ENCODE peak calls at places on chromosomes 16 and 17, in seven cellular contexts. A is colonic mucosa, N is stomach, B is endodermal cell, Z is suprapubic skin, S is ascending aorta, C is mucosa of descending colon. X is an unnamed sample.

GRCh38 chr16:68286153-68287074 is 22.1 kb downstream of the SLC7A6 start:
- DNase-seq in S (no peak), C (no peak), Z (no peak), A (no peak), B (no peak), N (no peak), X (no peak)

GRCh38 chr16:19678804-19679203 is 39.2 kb downstream of the KNOP1 start:
- DNase-seq in A (no peak), S (no peak), C (no peak), B (no peak), Z (no peak), N (no peak), X (no peak)

GRCh38 chr16:88473666-88474534 is 20.8 kb downstream of the ZFPM1 start:
- DNase-seq in C (no peak), Z (no peak), B (no peak), A (no peak), N (peak), S (peak), X (no peak)

GRCh38 chr17:3935140-3935542 is 18.9 kb upstream of the P2RX1 start:
- DNase-seq in A (peak), B (peak), Z (no peak), N (peak), S (no peak), C (no peak), X (no peak)

GRCh38 chr17:42183741-42184711 is 1.2 kb downstream of the HCRT start:
- DNase-seq in B (peak), A (peak), Z (no peak), C (peak), N (peak), S (peak), X (no peak)

GRCh38 chr16:30121741-30122620 is 1.0 kb downstream of the MAPK3 start:
- DNase-seq in C (peak), Z (no peak), A (peak), S (peak), B (peak), N (peak), X (no peak)

GRCh38 chr16:12011565-12011964 is 35.0 kb downstream of the SNX29 start:
- DNase-seq in B (no peak), C (no peak), Z (no peak), N (no peak), S (no peak), A (no peak), X (no peak)

GRCh38 chr17:65055708-65056638 is 567 bp downstream of the GNA13 start:
- DNase-seq in B (peak), S (peak), Z (peak), N (peak), A (peak), C (peak), X (no peak)

GRCh38 chr17:29154516-29155234 is 25.5 kb downstream of the MYO18A start:
- DNase-seq in B (no peak), N (peak), S (no peak), Z (no peak), C (no peak), A (peak), X (no peak)

GRCh38 chr17:19288453-19288852 is 51.3 kb downstream of the EPN2 start:
- DNase-seq in A (no peak), B (peak), N (no peak), C (no peak), Z (no peak), S (no peak), X (no peak)

GRCh38 chr17:43900858-43901754 is 6.2 kb downstream of the MPP2 start:
- DNase-seq in Z (no peak), N (no peak), A (no peak), S (no peak), C (no peak), B (peak), X (no peak)

GRCh38 chr17:62713096-62713870 is 85.8 kb downstream of the MRC2 start:
- DNase-seq in C (no peak), Z (peak), B (peak), A (no peak), S (no peak), N (no peak), X (no peak)

GRCh38 chr16:28063611-28064061 is at the start of gene GSG1L:
- DNase-seq in N (no peak), S (no peak), C (peak), A (no peak), Z (no peak), B (no peak), X (no peak)

GRCh38 chr17:8997994-8998628 is 23.2 kb upstream of the NTN1 start:
- DNase-seq in N (peak), Z (no peak), S (peak), C (peak), A (peak), B (peak), X (no peak)

GRCh38 chr17:42632949-42633444 is 23.5 kb downstream of the TUBG1 start:
- DNase-seq in C (no peak), Z (no peak), S (no peak), N (peak), A (no peak), B (no peak), X (no peak)

GRCh38 chr16:89946515-89946914 is 2.0 kb upstream of the DEF8 start:
- DNase-seq in C (no peak), A (no peak), B (no peak), S (no peak), Z (no peak), N (no peak), X (no peak)

GRCh38 chr17:6641374-6641818 is 536 bp downstream of the TXNDC17 start:
- DNase-seq in C (no peak), Z (no peak), N (no peak), S (no peak), A (peak), B (no peak), X (no peak)

GRCh38 chr17:79852748-79853147 is 13.5 kb upstream of the CBX4 start:
- DNase-seq in A (no peak), C (no peak), S (no peak), Z (no peak), B (no peak), N (no peak), X (no peak)

GRCh38 chr17:31355935-31356334 is 34.5 kb upstream of the EVI2A start:
- DNase-seq in S (no peak), A (no peak), Z (no peak), C (no peak), N (no peak), B (no peak), X (no peak)

GRCh38 chr17:82754297-82755208 is 2.7 kb downstream of the TBCD start:
- DNase-seq in N (no peak), B (peak), S (no peak), A (peak), C (no peak), Z (no peak), X (peak)

GRCh38 chr17:74521701-74522201 is 9.5 kb downstream of the CD300LB start:
- DNase-seq in A (peak), C (no peak), S (no peak), B (peak), Z (peak), N (peak), X (no peak)

GRCh38 chr17:74522381-74523090 is 8.7 kb downstream of the CD300LB start:
- DNase-seq in N (peak), S (no peak), C (no peak), Z (peak), B (no peak), A (peak), X (no peak)

GRCh38 chr17:74523308-74523707 is 8.0 kb downstream of the CD300LB start:
- DNase-seq in Z (peak), S (no peak), A (peak), C (no peak), N (no peak), B (no peak), X (no peak)

GRCh38 chr17:74520790-74521480 is 10.3 kb downstream of the CD300LB start:
- DNase-seq in Z (peak), S (no peak), N (peak), B (no peak), C (no peak), A (peak), X (no peak)

DNA sequence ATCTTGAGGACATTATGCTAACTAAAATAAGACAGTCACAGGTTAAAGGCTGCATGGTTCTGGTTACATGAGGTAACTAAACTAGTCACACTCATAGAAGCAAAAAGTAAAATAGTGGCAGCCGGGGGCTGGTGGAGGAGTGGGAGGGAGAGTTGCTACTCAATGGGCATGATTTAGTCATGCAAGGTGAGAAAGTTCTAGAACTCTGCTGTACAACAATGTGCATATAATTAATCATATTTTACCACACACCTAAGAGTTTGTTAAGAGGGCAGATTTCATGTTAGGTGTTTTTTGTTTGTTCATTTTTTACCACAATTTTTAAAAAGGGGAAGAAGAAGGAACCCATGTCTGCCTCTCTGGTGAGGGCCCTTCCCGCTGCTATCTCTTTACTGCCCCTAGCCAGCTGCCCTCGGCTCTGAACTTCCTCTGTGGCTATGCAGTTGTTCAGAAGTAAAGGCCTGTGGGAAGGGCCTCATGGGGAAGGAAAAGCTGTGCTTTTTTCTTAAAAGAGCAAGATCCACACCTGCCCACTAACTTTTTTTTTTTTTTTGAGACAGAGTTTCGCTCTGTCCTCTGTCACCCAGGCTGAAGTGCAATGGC is 11.2 kb downstream of the CD300LB start:
- DNase-seq in Z (peak), A (peak), S (no peak), C (no peak), N (peak), B (no peak), X (no peak)
- TF ChIP-seq CTCF in Z (no peak), A (no peak), S (no peak), C (no peak), N (no peak), B (no peak), X (no peak)

DNA sequence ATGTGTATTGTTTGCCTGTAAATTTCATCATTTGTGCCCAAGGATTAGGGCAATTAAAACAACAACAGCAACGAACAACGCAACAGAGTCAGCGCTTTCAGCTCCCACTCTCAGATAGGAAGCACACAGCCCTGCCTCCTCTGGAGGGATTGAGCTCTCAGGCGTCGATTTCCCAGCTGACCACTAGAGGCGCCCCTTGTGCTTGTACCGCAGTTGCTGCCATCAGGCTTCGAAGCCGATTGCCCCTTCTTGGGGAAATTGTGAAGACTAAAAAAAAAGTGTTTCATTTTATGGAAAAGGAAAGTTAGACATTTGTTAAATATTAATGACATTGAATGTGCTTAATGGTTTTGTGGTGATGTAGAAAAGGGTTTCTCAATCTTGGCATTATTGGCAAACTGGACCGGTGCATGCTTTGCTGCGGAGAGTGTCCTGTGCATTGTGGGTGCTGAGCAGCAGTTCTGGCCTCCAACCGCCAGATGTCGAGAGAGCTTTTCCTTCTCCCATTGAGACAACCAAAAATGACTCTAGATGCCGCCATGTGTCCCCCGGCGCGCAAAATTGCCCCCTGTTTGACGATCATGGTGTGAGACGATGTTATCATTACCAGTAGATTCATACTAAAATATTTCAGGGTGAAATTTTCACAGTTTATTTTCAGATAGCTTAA is 650.4 kb upstream of the RBFOX1 start:
- DNase-seq in A (peak), N (peak), Z (no peak), B (peak), C (no peak), S (no peak), X (no peak)
- TF ChIP-seq CTCF in A (peak), N (peak), Z (peak), B (peak), C (peak), S (no peak), X (peak)

GRCh38 chr16:57575468-57576277 is 33.2 kb downstream of the ADGRG5 start:
- DNase-seq in C (no peak), N (no peak), S (no peak), Z (no peak), B (no peak), A (no peak), X (no peak)

GRCh38 chr16:57574646-57575467 is 32.4 kb downstream of the ADGRG5 start:
- DNase-seq in S (no peak), A (no peak), B (no peak), C (no peak), N (no peak), Z (no peak), X (no peak)

GRCh38 chr16:57577214-57577613 is 34.8 kb downstream of the ADGRG5 start:
- DNase-seq in B (no peak), C (no peak), A (no peak), N (no peak), Z (no peak), S (no peak), X (no peak)

GRCh38 chr16:57577691-57578224 is 35.3 kb downstream of the ADGRG5 start:
- DNase-seq in C (peak), B (no peak), N (no peak), A (no peak), S (no peak), Z (no peak), X (no peak)

GRCh38 chr16:57576429-57576870 is 34.0 kb downstream of the ADGRG5 start:
- DNase-seq in A (peak), B (peak), C (no peak), N (peak), Z (no peak), S (peak), X (no peak)
- TF ChIP-seq CTCF in A (peak), B (peak), C (peak), N (peak), Z (peak), S (peak), X (peak)

GRCh38 chr17:39235555-39236221 is 9.9 kb upstream of the STAC2 start:
- DNase-seq in C (no peak), Z (no peak), N (no peak), B (peak), S (peak), A (peak), X (peak)
- TF ChIP-seq CTCF in C (no peak), Z (peak), N (peak), B (peak), S (peak), A (peak), X (peak)

GRCh38 chr16:4070936-4071335 is 45.3 kb downstream of the ADCY9 start:
- DNase-seq in A (no peak), B (no peak), Z (peak), S (no peak), C (no peak), N (no peak), X (no peak)

GRCh38 chr16:4064950-4065352 is 51.3 kb downstream of the ADCY9 start:
- DNase-seq in C (no peak), S (no peak), A (no peak), N (no peak), B (no peak), Z (no peak), X (no peak)

GRCh38 chr16:4062212-4062802 is 53.9 kb downstream of the ADCY9 start:
- DNase-seq in Z (no peak), C (no peak), S (no peak), N (no peak), A (no peak), B (no peak), X (no peak)

GRCh38 chr16:4071686-4072561 is 44.3 kb downstream of the ADCY9 start:
- DNase-seq in A (no peak), C (no peak), Z (no peak), B (no peak), S (no peak), N (no peak), X (no peak)

GRCh38 chr16:4067262-4068001 is 48.8 kb downstream of the ADCY9 start:
- DNase-seq in B (no peak), S (peak), N (no peak), Z (peak), C (no peak), A (no peak), X (no peak)
- TF ChIP-seq CTCF in B (no peak), S (no peak), N (no peak), Z (no peak), C (no peak), A (no peak), X (no peak)

DNA sequence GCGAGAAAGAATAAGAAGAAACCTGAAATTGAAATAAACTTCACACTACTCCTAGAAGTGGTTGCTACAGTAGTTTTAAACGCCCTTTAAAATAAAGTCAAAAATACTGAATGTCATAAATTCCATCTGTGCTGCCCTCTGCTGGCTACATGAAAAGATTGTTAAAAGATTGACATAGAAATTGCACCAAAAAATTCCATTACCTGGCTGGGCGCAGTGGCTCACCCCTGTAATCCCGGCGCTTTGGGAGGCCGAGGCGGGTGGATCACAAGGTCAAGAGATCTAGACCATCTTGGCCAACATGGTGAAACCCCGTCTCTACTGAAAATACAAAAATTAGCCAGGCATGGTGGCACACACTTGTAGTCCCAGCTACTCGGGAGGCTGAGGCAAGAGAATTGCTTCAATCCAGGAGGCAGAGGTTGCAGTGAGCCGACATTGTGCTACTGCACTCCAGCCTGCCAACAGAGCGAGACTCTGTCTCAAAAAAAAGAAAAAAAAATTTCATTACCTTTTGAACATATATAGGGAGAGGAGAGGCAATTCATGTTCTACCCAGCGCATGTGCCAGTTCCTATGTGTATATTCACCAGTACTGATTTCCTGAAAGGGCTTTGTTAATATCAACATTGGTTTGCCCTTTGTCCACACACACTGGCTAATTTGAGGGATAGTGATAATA is 36.5 kb downstream of the CYTH1 start:
- DNase-seq in Z (no peak), N (no peak), B (peak), A (no peak), S (no peak), C (no peak), X (no peak)
- TF ChIP-seq CTCF in Z (peak), N (peak), B (peak), A (peak), S (peak), C (no peak), X (peak)

GRCh38 chr16:2005646-2006045 is 4.0 kb downstream of the ZNF598 start:
- DNase-seq in Z (no peak), N (no peak), C (no peak), S (no peak), B (peak), A (no peak), X (no peak)
- TF ChIP-seq CTCF in Z (no peak), N (no peak), C (no peak), S (no peak), B (peak), A (no peak), X (no peak)

GRCh38 chr16:50635505-50636392 is 45.4 kb downstream of the SNX20 start:
- DNase-seq in S (no peak), C (no peak), B (peak), N (no peak), Z (no peak), A (no peak), X (no peak)
- TF ChIP-seq CTCF in S (no peak), C (no peak), B (no peak), N (no peak), Z (no peak), A (no peak), X (no peak)

GRCh38 chr16:53478965-53479364 is 24.0 kb downstream of the AKTIP start:
- DNase-seq in Z (no peak), S (no peak), B (no peak), C (no peak), N (no peak), A (no peak), X (no peak)
- TF ChIP-seq CTCF in Z (no peak), S (no peak), B (no peak), C (no peak), N (no peak), A (no peak), X (no peak)

DNA sequence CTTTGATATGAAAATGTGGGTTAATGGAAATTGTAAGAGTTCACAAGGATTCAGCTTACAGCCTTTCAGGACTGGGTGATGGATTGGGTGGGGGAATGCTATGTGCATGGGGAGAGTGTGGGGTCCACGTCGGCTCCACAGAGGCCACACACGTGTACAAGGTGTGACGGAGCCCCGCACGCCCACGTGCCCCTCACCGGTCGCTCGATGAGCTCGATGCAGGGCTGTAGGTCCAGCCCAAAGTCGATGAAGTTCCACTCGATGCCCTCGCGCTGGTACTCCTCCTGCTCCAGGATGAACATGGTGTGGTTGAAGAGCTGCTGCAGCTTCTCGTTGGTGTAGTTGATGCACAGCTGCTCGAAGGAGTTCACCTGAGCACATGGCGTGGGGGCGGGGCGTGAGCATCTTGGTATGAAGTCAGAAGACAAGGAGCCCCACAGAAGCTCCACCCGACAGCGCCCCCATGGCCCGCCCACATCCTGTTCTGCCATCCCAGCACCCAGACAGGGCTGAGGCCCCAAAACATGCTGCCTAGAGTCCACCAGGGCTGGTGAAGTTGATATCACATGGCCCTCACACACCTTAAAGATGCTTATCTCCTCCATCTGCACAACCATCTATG is 99.1 kb downstream of the MYH11 start:
- DNase-seq in N (no peak), C (no peak), A (no peak), Z (no peak), S (no peak), B (no peak), X (no peak)
- TF ChIP-seq CTCF in N (no peak), C (no peak), A (no peak), Z (no peak), S (no peak), B (no peak), X (no peak)